ENCODE peak calls at places on chromosomes 3 and 15, in eight cellular contexts. One of them, this sample, is unnamed.
A peak's percentile ranks its signal among the peaks of the same experiment; 100 is the strongest.

GRCh38 chr3:149612456-149612855 is 45.4 kb downstream of the WWTR1 start:
- DNase-seq in epithelial cell of esophagus: no peak
- DNase-seq in esophagus squamous epithelium: no peak
- DNase-seq in cardiac muscle cell: no peak
- DNase-seq in DND-41: no peak
- DNase-seq in mucosa of descending colon: no peak
- DNase-seq in fibroblast of pulmonary artery: no peak
- DNase-seq in heart left ventricle: no peak
- DNase-seq in this sample: no peak

GRCh38 chr15:70375006-70375409 is 277.3 kb upstream of the TLE3 start:
- DNase-seq in epithelial cell of esophagus: peak; percentile 80
- DNase-seq in esophagus squamous epithelium: no peak
- DNase-seq in cardiac muscle cell: no peak
- DNase-seq in DND-41: no peak
- DNase-seq in mucosa of descending colon: no peak
- DNase-seq in fibroblast of pulmonary artery: peak; percentile 64
- DNase-seq in heart left ventricle: peak; percentile 49
- DNase-seq in this sample: no peak

GRCh38 chr3:179172546-179172945 is 24.4 kb downstream of the PIK3CA start:
- DNase-seq in epithelial cell of esophagus: no peak
- DNase-seq in esophagus squamous epithelium: no peak
- DNase-seq in cardiac muscle cell: no peak
- DNase-seq in DND-41: no peak
- DNase-seq in mucosa of descending colon: no peak
- DNase-seq in fibroblast of pulmonary artery: no peak
- DNase-seq in heart left ventricle: no peak
- DNase-seq in this sample: no peak

GRCh38 chr15:33737687-33738606 is 230.3 kb upstream of the CHRM5 start:
- DNase-seq in epithelial cell of esophagus: peak; percentile 66
- DNase-seq in esophagus squamous epithelium: no peak
- DNase-seq in cardiac muscle cell: peak; percentile 62
- DNase-seq in DND-41: peak; percentile 31
- DNase-seq in mucosa of descending colon: peak; percentile 62
- DNase-seq in fibroblast of pulmonary artery: peak; percentile 41
- DNase-seq in heart left ventricle: no peak
- DNase-seq in this sample: peak; percentile 26

GRCh38 chr3:46926871-46927717 is 49.5 kb downstream of the CCDC12 start:
- DNase-seq in epithelial cell of esophagus: peak; percentile 42
- DNase-seq in esophagus squamous epithelium: no peak
- DNase-seq in cardiac muscle cell: no peak
- DNase-seq in DND-41: peak; percentile 35
- DNase-seq in mucosa of descending colon: peak; percentile 39
- DNase-seq in fibroblast of pulmonary artery: no peak
- DNase-seq in heart left ventricle: no peak
- DNase-seq in this sample: peak; percentile 95

GRCh38 chr3:122299872-122300460 is 25.1 kb upstream of the CSTA start:
- DNase-seq in epithelial cell of esophagus: peak; percentile 40
- DNase-seq in esophagus squamous epithelium: no peak
- DNase-seq in cardiac muscle cell: no peak
- DNase-seq in DND-41: peak; percentile 62
- DNase-seq in mucosa of descending colon: peak; percentile 67
- DNase-seq in fibroblast of pulmonary artery: peak; percentile 34
- DNase-seq in heart left ventricle: no peak
- DNase-seq in this sample: peak; percentile 73

GRCh38 chr15:59751552-59752413 is 62.7 kb upstream of the BNIP2 start:
- DNase-seq in epithelial cell of esophagus: peak; percentile 64
- DNase-seq in esophagus squamous epithelium: no peak
- DNase-seq in cardiac muscle cell: peak; percentile 44
- DNase-seq in DND-41: no peak
- DNase-seq in mucosa of descending colon: no peak
- DNase-seq in fibroblast of pulmonary artery: peak; percentile 9
- DNase-seq in heart left ventricle: no peak
- DNase-seq in this sample: peak; percentile 22

GRCh38 chr15:26891448-26891881 is 24.6 kb downstream of the GABRA5 start:
- DNase-seq in epithelial cell of esophagus: peak; percentile 69
- DNase-seq in esophagus squamous epithelium: no peak
- DNase-seq in cardiac muscle cell: peak; percentile 86
- DNase-seq in DND-41: peak; percentile 47
- DNase-seq in mucosa of descending colon: peak; percentile 50
- DNase-seq in fibroblast of pulmonary artery: peak; percentile 71
- DNase-seq in heart left ventricle: peak; percentile 54
- DNase-seq in this sample: peak; percentile 51

GRCh38 chr15:67397139-67397538 is 123.8 kb upstream of the C15orf61 start:
- DNase-seq in epithelial cell of esophagus: no peak
- DNase-seq in esophagus squamous epithelium: no peak
- DNase-seq in cardiac muscle cell: no peak
- DNase-seq in DND-41: no peak
- DNase-seq in mucosa of descending colon: no peak
- DNase-seq in fibroblast of pulmonary artery: no peak
- DNase-seq in heart left ventricle: no peak
- DNase-seq in this sample: no peak

DNA sequence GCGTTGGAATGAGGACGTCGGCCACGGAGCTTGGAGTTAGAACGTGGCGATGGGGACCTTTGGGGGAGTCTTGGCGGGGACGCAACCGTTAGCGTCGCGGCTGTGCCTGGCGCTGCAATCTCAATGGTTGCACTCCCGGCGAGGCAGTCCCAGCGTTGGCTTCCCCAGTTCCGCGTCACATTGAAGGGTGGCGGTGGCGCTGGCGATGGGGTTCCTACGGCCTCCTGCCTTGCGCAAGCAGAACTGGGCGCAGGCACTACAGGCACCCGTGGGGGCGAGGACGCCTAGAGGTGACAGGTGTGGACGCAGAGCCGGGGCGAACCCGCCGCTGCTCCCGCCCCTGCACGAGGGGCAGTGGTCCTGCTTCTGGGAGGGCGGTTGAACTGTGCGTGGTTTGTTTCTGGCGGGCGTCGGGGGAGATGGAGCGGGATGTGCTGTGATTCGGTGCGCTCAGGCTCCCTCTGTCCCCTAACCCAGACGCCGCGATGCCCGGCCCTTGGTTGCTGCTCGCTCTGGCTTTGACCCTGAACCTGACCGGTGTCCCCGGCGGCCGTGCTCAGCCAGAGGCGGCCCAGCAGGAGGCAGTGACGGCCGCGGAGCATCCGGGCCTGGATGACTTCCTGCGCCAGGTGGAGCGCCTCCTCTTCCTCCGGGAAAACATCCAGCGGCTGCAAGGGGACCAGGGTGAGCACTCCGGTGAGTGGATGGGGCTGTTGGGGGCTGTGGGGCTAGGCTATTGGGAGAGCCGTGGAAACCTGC is 991 bp downstream of the TRH start:
- DNase-seq in epithelial cell of esophagus: no peak
- DNase-seq in esophagus squamous epithelium: no peak
- DNase-seq in cardiac muscle cell: peak; percentile 55
- DNase-seq in DND-41: no peak
- DNase-seq in mucosa of descending colon: no peak
- DNase-seq in fibroblast of pulmonary artery: no peak
- DNase-seq in heart left ventricle: no peak
- DNase-seq in this sample: no peak
- TF ChIP-seq CTCF in epithelial cell of esophagus: no peak
- TF ChIP-seq CTCF in esophagus squamous epithelium: no peak
- TF ChIP-seq CTCF in cardiac muscle cell: no peak
- TF ChIP-seq CTCF in DND-41: no peak
- TF ChIP-seq CTCF in mucosa of descending colon: no peak
- TF ChIP-seq CTCF in fibroblast of pulmonary artery: no peak
- TF ChIP-seq CTCF in heart left ventricle: no peak
- TF ChIP-seq CTCF in this sample: no peak

DNA sequence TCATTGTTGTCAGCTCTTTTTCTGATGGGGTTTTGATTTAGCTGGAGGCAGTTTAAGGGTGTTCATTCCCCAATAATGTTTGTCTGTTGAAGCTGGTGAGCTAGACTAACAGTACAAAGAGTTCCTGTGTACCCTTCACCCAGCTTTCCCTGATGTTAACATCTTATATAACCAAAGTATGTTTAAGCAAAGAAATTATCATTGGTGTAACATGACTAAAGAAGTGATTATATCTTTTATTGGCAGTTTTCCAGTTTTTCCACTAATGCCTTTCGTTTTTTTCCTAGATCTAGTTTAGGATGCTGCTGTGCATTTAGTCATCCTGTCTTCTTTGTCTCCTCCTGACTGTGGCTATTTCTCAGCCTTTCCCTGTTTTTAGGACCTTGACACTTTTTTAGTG is 165.6 kb downstream of the LPP start:
- DNase-seq in epithelial cell of esophagus: peak; percentile 27
- DNase-seq in esophagus squamous epithelium: no peak
- DNase-seq in cardiac muscle cell: no peak
- DNase-seq in DND-41: no peak
- DNase-seq in mucosa of descending colon: no peak
- DNase-seq in fibroblast of pulmonary artery: peak; percentile 33
- DNase-seq in heart left ventricle: no peak
- DNase-seq in this sample: no peak
- H3K4me3 ChIP-seq in epithelial cell of esophagus: no peak overlapping the region
- H3K4me3 ChIP-seq in esophagus squamous epithelium: no peak overlapping the region
- H3K4me3 ChIP-seq in cardiac muscle cell: no peak overlapping the region
- H3K4me3 ChIP-seq in DND-41: no peak overlapping the region
- H3K4me3 ChIP-seq in mucosa of descending colon: no peak overlapping the region
- H3K4me3 ChIP-seq in fibroblast of pulmonary artery: no peak overlapping the region
- H3K4me3 ChIP-seq in heart left ventricle: no peak overlapping the region
- H3K4me3 ChIP-seq in this sample: no peak overlapping the region

GRCh38 chr3:13685721-13686120 is 136.8 kb downstream of the FBLN2 start:
- DNase-seq in epithelial cell of esophagus: no peak
- DNase-seq in esophagus squamous epithelium: no peak
- DNase-seq in cardiac muscle cell: no peak
- DNase-seq in DND-41: no peak
- DNase-seq in mucosa of descending colon: no peak
- DNase-seq in fibroblast of pulmonary artery: no peak
- DNase-seq in heart left ventricle: no peak
- DNase-seq in this sample: no peak

GRCh38 chr3:13688034-13688433 is 139.1 kb downstream of the FBLN2 start:
- DNase-seq in epithelial cell of esophagus: no peak
- DNase-seq in esophagus squamous epithelium: no peak
- DNase-seq in cardiac muscle cell: no peak
- DNase-seq in DND-41: no peak
- DNase-seq in mucosa of descending colon: no peak
- DNase-seq in fibroblast of pulmonary artery: no peak
- DNase-seq in heart left ventricle: no peak
- DNase-seq in this sample: no peak

GRCh38 chr3:13684854-13685253 is 135.9 kb downstream of the FBLN2 start:
- DNase-seq in epithelial cell of esophagus: no peak
- DNase-seq in esophagus squamous epithelium: no peak
- DNase-seq in cardiac muscle cell: no peak
- DNase-seq in DND-41: no peak
- DNase-seq in mucosa of descending colon: no peak
- DNase-seq in fibroblast of pulmonary artery: no peak
- DNase-seq in heart left ventricle: no peak
- DNase-seq in this sample: no peak

GRCh38 chr3:13687409-13687989 is 138.6 kb downstream of the FBLN2 start:
- DNase-seq in epithelial cell of esophagus: no peak
- DNase-seq in esophagus squamous epithelium: no peak
- DNase-seq in cardiac muscle cell: peak; percentile 39
- DNase-seq in DND-41: no peak
- DNase-seq in mucosa of descending colon: no peak
- DNase-seq in fibroblast of pulmonary artery: no peak
- DNase-seq in heart left ventricle: no peak
- DNase-seq in this sample: no peak

GRCh38 chr3:13686332-13686731 is 137.4 kb downstream of the FBLN2 start:
- DNase-seq in epithelial cell of esophagus: no peak
- DNase-seq in esophagus squamous epithelium: no peak
- DNase-seq in cardiac muscle cell: no peak
- DNase-seq in DND-41: no peak
- DNase-seq in mucosa of descending colon: no peak
- DNase-seq in fibroblast of pulmonary artery: no peak
- DNase-seq in heart left ventricle: no peak
- DNase-seq in this sample: no peak
- TF ChIP-seq CTCF in epithelial cell of esophagus: no peak
- TF ChIP-seq CTCF in esophagus squamous epithelium: no peak
- TF ChIP-seq CTCF in cardiac muscle cell: no peak
- TF ChIP-seq CTCF in DND-41: no peak
- TF ChIP-seq CTCF in mucosa of descending colon: no peak
- TF ChIP-seq CTCF in fibroblast of pulmonary artery: no peak
- TF ChIP-seq CTCF in heart left ventricle: no peak
- TF ChIP-seq CTCF in this sample: no peak

DNA sequence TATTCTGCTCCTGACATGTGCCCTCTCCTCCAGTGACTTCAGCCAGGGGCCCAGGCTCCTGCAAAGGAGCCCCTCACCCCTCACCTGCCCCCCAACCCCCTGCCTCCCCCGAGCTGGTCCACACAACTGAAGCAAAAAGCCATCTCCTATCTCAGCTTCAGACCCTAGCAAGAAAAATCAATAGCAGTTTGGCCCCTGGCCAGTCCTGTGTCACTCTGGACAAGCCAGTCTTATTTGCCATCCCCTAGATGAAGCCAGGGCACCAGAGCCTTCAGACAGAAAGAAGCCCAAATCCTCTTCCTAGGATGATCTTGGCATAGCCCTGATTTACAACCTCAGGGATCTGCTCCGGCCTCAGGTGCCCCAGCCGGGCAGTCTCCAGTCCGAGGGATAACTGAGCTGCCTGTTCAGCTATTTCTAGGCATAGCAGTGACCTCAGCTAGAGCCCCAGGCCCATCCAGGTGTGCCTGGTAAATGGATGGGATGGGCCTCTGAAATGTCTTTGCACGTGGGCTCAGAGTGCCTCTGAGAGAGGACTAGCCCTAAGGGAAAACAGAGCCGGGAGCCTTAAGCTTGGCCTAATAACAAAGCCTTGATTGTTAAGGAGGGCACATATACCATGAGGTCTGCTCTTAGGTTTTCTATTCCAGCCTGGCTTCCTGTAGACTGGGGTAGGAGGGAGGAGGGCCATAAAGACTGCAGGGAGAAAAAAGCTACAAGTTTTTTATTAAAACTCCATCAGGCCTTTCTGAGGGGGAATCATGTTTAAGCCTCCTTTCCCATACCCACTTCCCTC is 242.0 kb downstream of the SHQ1 start:
- DNase-seq in epithelial cell of esophagus: no peak
- DNase-seq in esophagus squamous epithelium: no peak
- DNase-seq in cardiac muscle cell: no peak
- DNase-seq in DND-41: no peak
- DNase-seq in mucosa of descending colon: no peak
- DNase-seq in fibroblast of pulmonary artery: no peak
- DNase-seq in heart left ventricle: no peak
- DNase-seq in this sample: no peak
- H3K4me3 ChIP-seq in epithelial cell of esophagus: no peak overlapping the region
- H3K4me3 ChIP-seq in esophagus squamous epithelium: no peak overlapping the region
- H3K4me3 ChIP-seq in cardiac muscle cell: no peak overlapping the region
- H3K4me3 ChIP-seq in DND-41: no peak overlapping the region
- H3K4me3 ChIP-seq in mucosa of descending colon: no peak overlapping the region
- H3K4me3 ChIP-seq in fibroblast of pulmonary artery: no peak overlapping the region
- H3K4me3 ChIP-seq in heart left ventricle: no peak overlapping the region
- H3K4me3 ChIP-seq in this sample: no peak overlapping the region

GRCh38 chr3:51550080-51550819 is 11.7 kb downstream of the RAD54L2 start:
- DNase-seq in epithelial cell of esophagus: no peak
- DNase-seq in esophagus squamous epithelium: no peak
- DNase-seq in cardiac muscle cell: no peak
- DNase-seq in DND-41: no peak
- DNase-seq in mucosa of descending colon: no peak
- DNase-seq in fibroblast of pulmonary artery: peak; percentile 50
- DNase-seq in heart left ventricle: no peak
- DNase-seq in this sample: no peak

GRCh38 chr3:51544011-51544775 is 5.7 kb downstream of the RAD54L2 start:
- DNase-seq in epithelial cell of esophagus: no peak
- DNase-seq in esophagus squamous epithelium: no peak
- DNase-seq in cardiac muscle cell: no peak
- DNase-seq in DND-41: no peak
- DNase-seq in mucosa of descending colon: no peak
- DNase-seq in fibroblast of pulmonary artery: peak; percentile 71
- DNase-seq in heart left ventricle: no peak
- DNase-seq in this sample: no peak

GRCh38 chr3:51547274-51547673 is 8.8 kb downstream of the RAD54L2 start:
- DNase-seq in epithelial cell of esophagus: no peak
- DNase-seq in esophagus squamous epithelium: no peak
- DNase-seq in cardiac muscle cell: no peak
- DNase-seq in DND-41: no peak
- DNase-seq in mucosa of descending colon: no peak
- DNase-seq in fibroblast of pulmonary artery: no peak
- DNase-seq in heart left ventricle: no peak
- DNase-seq in this sample: no peak

GRCh38 chr3:51549311-51549710 is 10.8 kb downstream of the RAD54L2 start:
- DNase-seq in epithelial cell of esophagus: no peak
- DNase-seq in esophagus squamous epithelium: no peak
- DNase-seq in cardiac muscle cell: no peak
- DNase-seq in DND-41: no peak
- DNase-seq in mucosa of descending colon: no peak
- DNase-seq in fibroblast of pulmonary artery: no peak
- DNase-seq in heart left ventricle: no peak
- DNase-seq in this sample: no peak
- TF ChIP-seq CTCF in epithelial cell of esophagus: no peak
- TF ChIP-seq CTCF in esophagus squamous epithelium: no peak
- TF ChIP-seq CTCF in cardiac muscle cell: no peak
- TF ChIP-seq CTCF in DND-41: no peak
- TF ChIP-seq CTCF in mucosa of descending colon: no peak
- TF ChIP-seq CTCF in fibroblast of pulmonary artery: no peak
- TF ChIP-seq CTCF in heart left ventricle: no peak
- TF ChIP-seq CTCF in this sample: no peak